ENCODE peak calls at places on chromosomes 6 and 20, in eight cellular contexts. U, A, N, M, X, C, F and P are unnamed samples.

GRCh38 chr20:5073154-5074049 is 46.4 kb downstream of the PCNA start:
- DNase-seq in U (peak; percentile 97), A (peak; percentile 19), N (no peak), M (peak; percentile 84), X (peak; percentile 94), C (no peak), F (peak; percentile 89), P (peak; percentile 24)

GRCh38 chr6:139711714-139712585 is 337.5 kb upstream of the CITED2 start:
- DNase-seq in U (no peak), A (no peak), N (no peak), M (peak; percentile 76), X (no peak), C (no peak), F (no peak), P (peak; percentile 61)

GRCh38 chr6:40353967-40354452 is 233.2 kb downstream of the LRFN2 start:
- DNase-seq in U (no peak), A (no peak), N (no peak), M (no peak), X (no peak), C (no peak), F (no peak), P (no peak)

GRCh38 chr20:41121399-41121798 is 15.9 kb upstream of the PLCG1 start:
- DNase-seq in U (no peak), A (no peak), N (no peak), M (no peak), X (no peak), C (no peak), F (no peak), P (no peak)

GRCh38 chr20:4830696-4831095 is 109.0 kb downstream of the PRND start:
- DNase-seq in U (no peak), A (no peak), N (no peak), M (no peak), X (no peak), C (no peak), F (no peak), P (no peak)

GRCh38 chr6:73339340-73339739 is 14.7 kb downstream of the DPPA5 start:
- DNase-seq in U (no peak), A (no peak), N (no peak), M (no peak), X (no peak), C (no peak), F (no peak), P (no peak)

GRCh38 chr6:3584611-3585010 is 127.8 kb upstream of the SLC22A23 start:
- DNase-seq in U (no peak), A (no peak), N (no peak), M (no peak), X (no peak), C (no peak), F (no peak), P (peak; percentile 82)

GRCh38 chr6:29790626-29791025 is 37.0 kb upstream of the HLA-G start:
- DNase-seq in U (no peak), A (no peak), N (no peak), M (no peak), X (no peak), C (no peak), F (no peak), P (no peak)

GRCh38 chr20:58453391-58453790 is 61.8 kb downstream of the APCDD1L start:
- DNase-seq in U (no peak), A (no peak), N (no peak), M (no peak), X (no peak), C (no peak), F (no peak), P (no peak)

GRCh38 chr6:100176951-100177710 is 183.1 kb upstream of the MCHR2 start:
- DNase-seq in U (no peak), A (no peak), N (no peak), M (no peak), X (no peak), C (no peak), F (no peak), P (no peak)
- TF ChIP-seq CTCF in U (no peak), A (no peak), N (no peak), M (no peak), X (no peak), C (no peak), F (no peak), P (no peak)

DNA sequence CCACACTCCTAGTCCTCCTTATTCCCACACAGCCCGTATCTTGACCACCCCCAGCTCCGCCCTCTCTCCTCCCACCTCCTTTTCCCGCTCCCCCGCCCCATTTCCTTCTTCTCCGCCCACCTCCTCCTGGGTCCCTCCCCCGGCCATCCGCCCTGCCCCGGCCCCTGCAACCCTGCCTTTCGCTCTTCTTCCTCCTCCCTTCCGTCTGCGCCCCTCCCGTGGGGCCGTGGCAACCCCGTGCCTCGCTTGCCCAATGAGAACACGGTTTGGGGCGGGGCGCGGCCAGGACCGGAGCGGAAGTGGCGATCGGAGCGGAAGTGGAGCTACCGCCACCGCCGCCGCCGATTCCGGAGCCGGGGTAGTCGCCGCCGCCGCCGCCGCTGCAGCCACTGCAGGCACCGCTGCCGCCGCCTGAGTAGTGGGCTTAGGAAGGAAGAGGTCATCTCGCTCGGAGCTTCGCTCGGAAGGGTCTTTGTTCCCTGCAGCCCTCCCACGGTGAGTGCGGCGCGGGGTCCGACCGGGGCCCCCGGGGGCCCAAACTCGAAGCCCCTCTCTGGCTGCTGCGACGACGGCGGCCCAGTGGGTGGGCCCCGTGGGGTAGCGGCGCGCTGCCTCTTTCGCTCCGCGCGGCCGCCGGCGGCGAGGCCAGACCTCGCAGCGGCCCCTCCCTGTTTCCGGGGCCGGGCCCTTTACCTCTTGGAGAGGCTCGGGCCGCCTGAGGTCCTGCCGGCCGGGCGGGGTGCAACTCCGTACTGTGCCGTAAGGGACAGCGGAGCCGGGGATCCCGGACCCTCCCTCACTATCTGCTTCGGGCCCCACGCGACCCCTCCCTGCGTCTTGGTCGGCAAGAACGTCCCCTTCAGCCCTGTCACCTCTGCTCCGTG is at the start of gene YWHAB:
- DNase-seq in U (peak; percentile 99), A (peak; percentile 92), N (peak; percentile 98), M (peak; percentile 97), X (peak; percentile 99), C (peak; percentile 98), F (peak; percentile 99), P (peak; percentile 98)
- TF ChIP-seq CTCF in U (peak; percentile 14), A (peak; percentile 6), N (no peak), M (no peak), X (no peak), C (no peak), F (no peak), P (no peak)

DNA sequence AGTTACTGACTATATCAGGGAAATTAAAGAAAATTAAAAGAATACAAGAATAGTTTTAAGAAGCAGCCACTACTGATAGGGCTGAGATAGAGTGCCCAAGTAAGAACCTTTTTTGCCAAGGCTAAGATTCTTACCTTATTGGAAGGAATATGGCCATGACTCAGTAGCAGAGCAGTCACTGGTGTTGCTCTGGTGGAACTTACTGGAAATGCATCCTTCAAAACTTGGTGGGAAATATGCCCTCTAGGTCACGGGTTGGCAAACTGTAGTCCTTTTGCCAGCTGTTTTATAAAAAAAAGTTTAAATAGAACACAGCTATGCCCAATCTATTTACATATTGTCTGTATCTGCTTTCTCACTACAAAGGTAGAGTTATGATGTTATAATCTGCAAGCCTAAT is 6.0 kb downstream of the HSF2 start:
- DNase-seq in U (no peak), A (no peak), N (no peak), M (peak; percentile 9), X (no peak), C (no peak), F (no peak), P (no peak)
- TF ChIP-seq CTCF in U (no peak), A (no peak), N (no peak), M (peak; percentile 28), X (no peak), C (no peak), F (no peak), P (peak; percentile 22)

DNA sequence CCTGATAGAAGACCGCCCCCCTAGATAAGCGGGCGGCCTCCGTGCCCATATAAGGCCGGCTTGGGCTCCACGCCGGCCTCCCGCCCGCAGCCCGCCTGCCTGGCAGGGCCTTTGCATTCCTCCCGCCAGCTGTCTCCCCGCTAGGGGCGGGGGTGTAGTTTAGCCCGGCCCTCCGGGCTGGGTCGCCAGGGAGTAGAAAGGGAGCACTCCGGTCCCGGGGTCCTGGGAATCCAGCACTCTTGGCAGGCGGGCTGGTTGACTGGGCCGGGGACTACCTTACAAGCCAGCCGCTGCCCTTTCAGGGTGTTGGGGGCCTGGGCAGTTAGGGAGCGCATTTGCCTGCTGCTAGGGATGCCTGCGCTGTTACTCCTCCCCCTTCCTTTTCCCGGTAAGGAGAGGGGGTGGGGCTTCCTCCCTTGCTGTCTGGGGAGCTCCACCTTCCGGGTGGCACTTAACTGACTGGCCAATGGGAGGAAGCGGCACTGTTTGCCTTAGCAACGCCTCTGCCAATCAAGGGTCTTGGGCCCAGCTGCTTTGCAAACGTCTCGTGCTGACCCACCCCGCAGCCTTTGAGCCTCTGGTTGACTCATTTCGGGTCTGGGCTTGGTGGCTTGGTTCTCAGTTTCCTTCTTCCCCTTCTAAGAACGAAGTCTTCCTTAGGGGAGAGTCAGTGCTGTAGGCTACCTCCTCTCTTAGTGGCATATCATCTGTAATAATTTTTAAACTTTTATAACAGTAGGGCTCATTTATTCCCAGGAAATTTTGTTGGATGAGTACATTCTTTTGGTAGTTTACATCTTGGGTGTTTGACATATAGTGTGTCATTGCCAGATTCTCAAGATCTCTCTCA is 3.4 kb downstream of the SRF start:
- DNase-seq in U (peak; percentile 99), A (peak; percentile 97), N (peak; percentile 94), M (peak; percentile 99), X (peak; percentile 99), C (peak; percentile 87), F (peak; percentile 89), P (peak; percentile 100)
- TF ChIP-seq CTCF in U (no peak), A (no peak), N (no peak), M (peak; percentile 5), X (no peak), C (no peak), F (no peak), P (peak; percentile 22)

GRCh38 chr6:63804381-63804956 is 168.9 kb downstream of the PHF3 start:
- DNase-seq in U (no peak), A (peak; percentile 15), N (no peak), M (peak; percentile 88), X (no peak), C (no peak), F (no peak), P (peak; percentile 92)

GRCh38 chr6:63799813-63800212 is 164.2 kb downstream of the PHF3 start:
- DNase-seq in U (no peak), A (no peak), N (no peak), M (no peak), X (no peak), C (no peak), F (no peak), P (no peak)

GRCh38 chr6:63805345-63805744 is 169.7 kb downstream of the PHF3 start:
- DNase-seq in U (no peak), A (no peak), N (no peak), M (no peak), X (no peak), C (no peak), F (no peak), P (no peak)

GRCh38 chr6:63803371-63803770 is 167.8 kb downstream of the PHF3 start:
- DNase-seq in U (no peak), A (no peak), N (no peak), M (no peak), X (no peak), C (no peak), F (no peak), P (no peak)

DNA sequence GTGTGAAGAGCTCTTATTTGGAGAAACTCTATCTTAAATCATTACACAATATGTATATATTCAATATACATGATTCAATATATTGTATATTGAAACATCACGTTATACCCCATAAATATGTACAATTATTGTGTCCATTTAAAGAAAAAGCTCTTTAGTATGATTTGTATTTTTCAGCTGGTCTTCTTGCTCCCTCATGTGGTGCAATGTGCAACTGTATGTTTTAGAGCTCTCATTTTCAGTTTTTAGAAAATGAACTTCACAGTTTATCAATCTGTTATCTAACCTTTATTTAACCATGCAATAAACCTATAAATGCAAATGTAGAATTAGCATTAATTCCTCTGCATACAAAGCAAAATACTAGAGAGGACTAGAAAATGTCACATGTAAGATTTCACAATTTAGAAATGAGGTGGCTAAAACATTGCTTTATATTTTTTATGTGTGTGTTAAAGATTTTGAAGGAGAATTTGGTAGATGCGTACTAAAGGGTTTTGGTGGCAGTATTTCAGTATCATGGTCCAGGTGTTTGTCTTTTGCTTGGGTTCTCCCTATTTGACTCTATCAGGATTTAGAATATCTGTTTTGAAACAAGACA is 167.1 kb downstream of the PHF3 start:
- DNase-seq in U (no peak), A (peak; percentile 8), N (no peak), M (peak; percentile 26), X (no peak), C (no peak), F (no peak), P (peak; percentile 67)
- TF ChIP-seq CTCF in U (no peak), A (peak; percentile 67), N (no peak), M (peak; percentile 84), X (peak; percentile 39), C (peak; percentile 33), F (no peak), P (peak; percentile 68)